ENCODE peak calls at places on chromosomes 12 and 14, in four cellular contexts. S is A549, G is GM12878, F is SK-N-SH. R is an unnamed sample. For H3K4me1, the result is how much of the 10 kb centered on the place peaks cover.

GRCh38 chr12:39986674-39987073 is 119.2 kb downstream of the SLC2A13 start:
- DNase-seq in G (no peak), S (no peak), F (no peak), R (no peak)

GRCh38 chr14:68711551-68712437 is 81.1 kb downstream of the ZFP36L1 start:
- DNase-seq in S (no peak), G (no peak), F (no peak), R (no peak)

GRCh38 chr12:84079621-84080020 is 833.0 kb downstream of the SLC6A15 start:
- DNase-seq in S (no peak), F (no peak), G (no peak), R (peak)

GRCh38 chr12:65278576-65279386 is at the start of gene MSRB3:
- DNase-seq in G (no peak), F (peak), S (peak), R (peak)

GRCh38 chr12:93982847-93983315 is 165.5 kb upstream of the PLXNC1 start:
- DNase-seq in G (no peak), F (no peak), S (peak), R (peak)

GRCh38 chr12:65825573-65826512 is 1.6 kb downstream of the HMGA2 start:
- DNase-seq in S (peak), G (no peak), F (peak), R (peak)

GRCh38 chr12:52395761-52396434 is 10.2 kb downstream of the KRT82 start:
- DNase-seq in S (peak), G (no peak), F (no peak), R (no peak)

GRCh38 chr14:38838049-38838978 is 264.7 kb downstream of the SEC23A start:
- DNase-seq in S (no peak), F (no peak), G (no peak), R (no peak)

GRCh38 chr12:15157200-15157599 is 64.0 kb downstream of the RERG start:
- DNase-seq in G (no peak), F (no peak), S (no peak), R (no peak)

GRCh38 chr12:31029916-31030562 is 43.6 kb upstream of the DDX11 start:
- DNase-seq in S (no peak), G (no peak), F (no peak), R (no peak)

DNA sequence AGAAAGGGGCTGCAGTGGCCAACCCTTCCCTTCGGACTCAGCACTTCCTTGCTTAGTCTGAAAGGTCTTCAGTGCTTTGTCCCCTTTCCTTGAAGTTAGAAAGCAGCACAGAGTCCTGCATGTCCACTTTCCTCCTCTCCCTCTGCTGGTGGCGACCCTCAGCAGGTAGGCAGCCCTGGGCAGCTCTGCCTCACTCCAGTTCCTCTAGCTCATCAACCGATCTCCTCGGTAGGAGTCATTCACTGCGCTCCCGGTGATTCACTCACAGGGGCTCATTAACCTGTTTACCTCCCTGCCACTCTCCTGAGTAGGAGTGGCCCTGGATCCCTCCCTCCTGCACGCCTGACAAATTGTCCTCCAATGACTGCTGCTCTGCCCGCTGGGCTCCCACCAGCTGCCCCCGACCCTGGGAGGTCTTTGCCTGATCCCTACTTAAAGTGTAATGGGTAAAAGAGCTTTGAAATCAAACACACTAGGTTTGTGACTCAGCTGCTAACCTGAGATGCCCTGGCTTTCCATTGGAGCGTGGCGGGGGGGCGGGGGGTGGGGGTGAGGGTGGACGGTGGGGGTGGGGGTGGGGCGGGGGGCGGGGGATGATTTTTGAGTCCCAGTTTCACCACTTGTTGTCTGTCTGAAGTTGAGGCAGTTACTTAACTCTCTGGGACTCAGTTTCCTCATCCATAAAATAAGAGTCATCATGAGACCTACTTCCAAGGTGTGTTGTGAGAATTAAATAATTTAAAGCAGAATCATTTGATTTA is 4.2 kb downstream of the SCNN1A start:
- DNase-seq in S (peak), F (no peak), G (peak), R (peak)
- TF ChIP-seq USF2 in S (peak), F (no peak), G (no peak), R (no peak)

DNA sequence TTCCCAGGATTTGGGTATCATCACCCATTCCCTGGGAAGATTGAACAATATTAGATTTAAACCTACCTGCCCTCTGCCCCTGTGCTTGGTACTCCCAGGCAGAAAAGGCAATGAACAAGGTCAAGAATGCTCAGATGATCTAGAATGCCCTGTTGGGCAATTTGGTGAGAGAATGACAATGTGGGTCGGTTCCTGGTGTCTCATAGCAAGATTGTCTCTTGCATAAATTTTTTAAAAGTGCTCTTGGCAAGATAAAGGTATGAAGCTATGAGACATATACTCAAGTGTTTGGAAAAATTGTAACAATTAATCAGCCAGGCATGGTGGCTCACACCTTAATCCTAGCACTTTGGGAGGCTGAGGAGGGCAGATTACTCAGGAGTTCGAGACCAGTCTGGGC is 86.0 kb upstream of the OTX2 start:
- DNase-seq in S (no peak), G (no peak), F (no peak), R (no peak)
- H3K4me1 ChIP-seq in S (under half), G (under half), F (under half), R (under half)

GRCh38 chr12:82659343-82660207 is 27.1 kb upstream of the TMTC2 start:
- DNase-seq in G (no peak), S (no peak), F (no peak), R (no peak)
- TF ChIP-seq USF2 in G (no peak), S (no peak), F (no peak), R (no peak)

GRCh38 chr12:111767362-111768158 is 827 bp downstream of the ALDH2 start:
- DNase-seq in S (peak), F (peak), G (no peak), R (peak)

GRCh38 chr12:111764120-111764821 is 2.5 kb upstream of the ALDH2 start:
- DNase-seq in S (no peak), G (peak), F (no peak), R (no peak)

GRCh38 chr12:111769599-111769998 is 2.9 kb downstream of the ALDH2 start:
- DNase-seq in S (no peak), F (no peak), G (no peak), R (no peak)

GRCh38 chr12:111768159-111768895 is 1.6 kb downstream of the ALDH2 start:
- DNase-seq in G (no peak), F (no peak), S (no peak), R (no peak)

GRCh38 chr12:111766608-111767361 is at the start of gene ALDH2:
- DNase-seq in G (no peak), S (peak), F (peak), R (peak)
- H3K4me1 ChIP-seq in G (under half), S (under half), F (under half), R (under half)

DNA sequence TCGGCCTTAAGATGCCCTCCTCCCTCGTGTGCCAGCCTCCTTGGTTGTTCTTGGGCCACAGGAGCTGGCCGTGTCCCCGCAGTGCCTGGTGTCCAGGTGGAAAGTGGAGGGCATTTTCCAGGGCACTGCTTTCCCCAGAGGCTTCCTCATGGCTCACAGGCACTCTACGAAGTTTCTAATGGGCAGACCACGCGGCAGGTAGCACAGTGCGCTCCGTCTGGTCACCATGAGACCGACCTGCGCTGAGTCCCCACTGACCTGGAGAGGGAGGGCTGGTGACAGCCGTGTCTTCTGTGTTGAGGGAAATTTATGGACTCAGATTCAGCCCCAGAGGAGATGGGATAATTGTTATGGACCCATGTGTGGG is 186.3 kb downstream of the ADGRD1 start:
- DNase-seq in G (no peak), S (no peak), F (no peak), R (no peak)
- TF ChIP-seq USF2 in G (no peak), S (no peak), F (no peak), R (no peak)

GRCh38 chr14:101889898-101890297 is 74.5 kb upstream of the DYNC1H1 start:
- DNase-seq in F (no peak), S (peak), G (no peak), R (no peak)
- H3K4me1 ChIP-seq in F (under half), S (under half), G (under half), R (under half)

GRCh38 chr14:99647407-99647806 is 2.5 kb downstream of the HHIPL1 start:
- DNase-seq in F (no peak), G (no peak), S (no peak), R (peak)

GRCh38 chr14:99648385-99648784 is 3.5 kb downstream of the HHIPL1 start:
- DNase-seq in F (no peak), G (no peak), S (no peak), R (no peak)

GRCh38 chr14:99650189-99650588 is 5.3 kb downstream of the HHIPL1 start:
- DNase-seq in F (no peak), S (no peak), G (no peak), R (no peak)

GRCh38 chr14:99649219-99649618 is 4.3 kb downstream of the HHIPL1 start:
- DNase-seq in F (no peak), S (no peak), G (no peak), R (peak)

GRCh38 chr14:99649643-99650042 is 4.7 kb downstream of the HHIPL1 start:
- DNase-seq in S (no peak), G (no peak), F (no peak), R (no peak)
- TF ChIP-seq USF2 in S (no peak), G (no peak), F (no peak), R (no peak)

GRCh38 chr14:95143813-95144620 is 13.3 kb downstream of the DICER1 start:
- DNase-seq in G (no peak), S (no peak), F (no peak), R (peak)

GRCh38 chr14:95144849-95145248 is 12.5 kb downstream of the DICER1 start:
- DNase-seq in F (no peak), S (no peak), G (no peak), R (no peak)

GRCh38 chr14:95149441-95149840 is 7.9 kb downstream of the DICER1 start:
- DNase-seq in S (no peak), F (no peak), G (no peak), R (no peak)

GRCh38 chr14:95147597-95147996 is 9.7 kb downstream of the DICER1 start:
- DNase-seq in F (no peak), S (no peak), G (no peak), R (no peak)

DNA sequence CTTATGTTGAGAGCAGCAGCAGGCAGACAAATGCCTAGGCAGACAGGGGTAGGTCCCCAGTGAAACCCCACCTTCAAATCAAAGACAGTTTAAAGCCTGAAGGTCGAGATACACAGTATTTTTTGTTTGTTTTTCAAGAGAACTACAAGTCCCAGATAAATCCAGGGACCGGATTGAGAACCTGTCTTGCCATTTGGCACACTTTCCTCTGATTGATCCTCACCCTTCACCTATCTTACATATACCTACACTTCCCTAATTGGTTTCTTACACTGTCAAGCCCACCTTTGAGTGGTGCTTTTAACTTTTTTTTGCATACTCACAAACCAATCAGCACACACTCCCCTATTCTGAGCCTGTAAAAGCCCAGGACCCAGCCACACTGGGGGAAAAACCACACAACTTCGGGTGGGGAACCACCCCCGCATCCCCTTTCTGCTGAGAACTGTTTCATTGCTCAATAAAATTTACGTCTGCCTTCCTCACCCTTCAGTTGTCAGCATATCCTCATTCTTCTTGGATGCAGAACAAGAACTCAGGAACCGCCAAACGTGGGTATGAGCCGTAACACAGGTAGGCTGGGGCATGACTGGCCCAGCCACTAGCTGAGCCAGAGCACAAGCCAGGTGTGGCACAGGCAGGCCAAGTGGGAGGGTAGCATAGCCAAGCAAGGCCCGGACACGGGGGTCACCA is 11.1 kb downstream of the DICER1 start:
- DNase-seq in G (no peak), S (no peak), F (no peak), R (no peak)
- H3K4me1 ChIP-seq in G (under half), S (under half), F (under half), R (under half)

GRCh38 chr12:110105159-110105558 is 19.0 kb upstream of the IFT81 start:
- DNase-seq in G (no peak), F (no peak), S (no peak), R (no peak)

GRCh38 chr12:110104188-110104969 is 19.8 kb upstream of the IFT81 start:
- DNase-seq in F (no peak), S (no peak), G (no peak), R (peak)

GRCh38 chr12:110100315-110100970 is 23.7 kb upstream of the IFT81 start:
- DNase-seq in S (peak), F (peak), G (peak), R (peak)

GRCh38 chr12:110105961-110106540 is 18.1 kb upstream of the IFT81 start:
- DNase-seq in S (no peak), F (no peak), G (no peak), R (no peak)

GRCh38 chr12:110102255-110102654 is 21.9 kb upstream of the IFT81 start:
- DNase-seq in F (peak), S (peak), G (no peak), R (peak)
- TF ChIP-seq USF2 in F (no peak), S (peak), G (peak), R (peak)

DNA sequence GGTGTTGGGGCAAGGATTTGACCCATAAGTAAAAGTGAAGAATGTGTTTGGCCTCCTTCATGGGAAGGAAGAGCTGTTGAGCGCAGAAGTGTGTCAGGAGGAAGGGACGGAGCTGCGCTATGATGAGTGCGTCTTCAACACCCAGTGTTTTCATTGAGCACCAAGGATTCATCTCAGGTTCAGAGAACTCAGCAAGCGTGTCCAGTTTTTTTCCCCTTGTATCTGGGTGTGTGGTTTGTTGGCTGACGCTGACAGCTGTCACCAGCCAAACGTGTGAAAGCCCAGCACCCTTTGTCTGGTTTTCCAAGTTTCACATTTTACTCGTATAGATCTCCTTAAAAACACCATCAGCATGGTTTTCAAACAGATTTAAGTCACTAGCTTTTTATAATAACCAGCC is 12.3 kb downstream of the EP400 start:
- DNase-seq in S (no peak), F (no peak), G (no peak), R (no peak)
- H3K4me1 ChIP-seq in S (under half), F (under half), G (under half), R (under half)